ENCODE peak calls at places on chromosomes 12 and 14, in six cellular contexts. R, J, U, N, T and C are unnamed samples.
A peak's percentile ranks its signal among the peaks of the same experiment; 100 is the strongest.

GRCh38 chr14:93331375-93332031 is 1.3 kb downstream of the BTBD7 start:
- DNase-seq in J (no peak), U (no peak), N (no peak), T (no peak), R (no peak), C (no peak)

GRCh38 chr12:6229823-6230222 is 29.6 kb downstream of the CD9 start:
- DNase-seq in N (no peak), J (peak; percentile 32), T (no peak), U (no peak), R (no peak), C (no peak)

GRCh38 chr12:108495054-108495453 is 20.0 kb upstream of the FICD start:
- DNase-seq in J (peak; percentile 18), U (no peak), T (no peak), R (peak; percentile 77), N (peak; percentile 51), C (no peak)

GRCh38 chr12:132077322-132078100 is 66.6 kb downstream of the DDX51 start:
- DNase-seq in T (no peak), R (no peak), U (no peak), N (no peak), J (no peak), C (no peak)

GRCh38 chr12:6167327-6168280 is 32.6 kb upstream of the CD9 start:
- DNase-seq in T (peak; percentile 62), R (peak; percentile 70), J (peak; percentile 30), U (no peak), N (peak; percentile 82), C (no peak)

GRCh38 chr12:121238604-121239334 is 28.8 kb downstream of the P2RX4 start:
- DNase-seq in T (no peak), N (no peak), J (no peak), U (no peak), R (no peak), C (no peak)

GRCh38 chr12:114003286-114003685 is 37.2 kb upstream of the RBM19 start:
- DNase-seq in R (no peak), T (no peak), N (no peak), U (no peak), J (no peak), C (no peak)

GRCh38 chr14:87877877-87878276 is 115.1 kb downstream of the GALC start:
- DNase-seq in R (no peak), N (no peak), U (no peak), T (no peak), J (no peak), C (no peak)

GRCh38 chr12:7144414-7145120 is 14.4 kb downstream of the CLSTN3 start:
- DNase-seq in J (no peak), N (peak; percentile 18), U (no peak), R (peak; percentile 46), T (no peak), C (no peak)

GRCh38 chr12:124563401-124563800 is 4.0 kb downstream of the NCOR2 start:
- DNase-seq in R (no peak), T (no peak), U (no peak), N (no peak), J (no peak), C (no peak)

GRCh38 chr12:129790331-129790730 is 113.5 kb downstream of the TMEM132D start:
- DNase-seq in U (no peak), J (no peak), R (no peak), N (no peak), T (no peak), C (no peak)

GRCh38 chr14:54301349-54301748 is 95.5 kb upstream of the CDKN3 start:
- DNase-seq in R (no peak), N (no peak), J (no peak), U (no peak), T (no peak), C (no peak)

GRCh38 chr14:70139384-70139783 is 49.4 kb downstream of the SLC8A3 start:
- DNase-seq in J (no peak), T (peak; percentile 7), N (no peak), U (no peak), R (no peak), C (no peak)

GRCh38 chr12:63319386-63319785 is 168.4 kb upstream of the AVPR1A start:
- DNase-seq in U (no peak), N (peak; percentile 39), R (no peak), T (no peak), J (no peak), C (no peak)

GRCh38 chr14:55588259-55588699 is 8.3 kb downstream of the KTN1 start:
- DNase-seq in T (no peak), J (no peak), N (no peak), U (no peak), R (no peak), C (no peak)

GRCh38 chr12:123111498-123112165 is 39.3 kb downstream of the PITPNM2 start:
- DNase-seq in U (no peak), R (no peak), J (no peak), T (no peak), N (no peak), C (no peak)

GRCh38 chr12:107360033-107360432 is 266.7 kb upstream of the CRY1 start:
- DNase-seq in R (no peak), T (no peak), U (no peak), J (no peak), N (no peak), C (no peak)

GRCh38 chr14:45641541-45641940 is 388.5 kb upstream of the MIS18BP1 start:
- DNase-seq in U (no peak), T (no peak), N (no peak), R (no peak), J (no peak), C (no peak)

GRCh38 chr12:122665759-122666158 is 37.4 kb downstream of the HCAR2 start:
- DNase-seq in N (no peak), T (no peak), U (no peak), J (no peak), R (no peak), C (no peak)

GRCh38 chr12:111584959-111585358 is 14.2 kb downstream of the ATXN2 start:
- DNase-seq in J (no peak), T (no peak), N (no peak), R (no peak), U (no peak), C (no peak)

GRCh38 chr12:131830335-131831020 is 2.3 kb downstream of the MMP17 start:
- DNase-seq in U (no peak), T (no peak), J (peak; percentile 43), R (peak; percentile 87), N (peak; percentile 23), C (peak; percentile 68)

GRCh38 chr12:6465467-6466183 is 4.9 kb downstream of the VAMP1 start:
- DNase-seq in R (peak; percentile 55), J (peak; percentile 56), U (no peak), N (peak; percentile 54), T (no peak), C (peak; percentile 97)

GRCh38 chr12:106285993-106286392 is 16.5 kb upstream of the TCP11L2 start:
- DNase-seq in N (no peak), J (no peak), R (no peak), T (no peak), U (no peak), C (no peak)

GRCh38 chr14:92760524-92760805 is 12.0 kb upstream of the LGMN start:
- DNase-seq in R (no peak), U (no peak), T (no peak), N (peak; percentile 36), J (no peak), C (no peak)

GRCh38 chr12:1553987-1554982 is 40.1 kb downstream of the FBXL14 start:
- DNase-seq in R (no peak), N (no peak), U (no peak), T (peak; percentile 94), J (no peak), C (no peak)

GRCh38 chr14:51507556-51508511 is 143.9 kb upstream of the FRMD6 start:
- DNase-seq in J (no peak), T (no peak), N (no peak), U (no peak), R (no peak), C (no peak)

GRCh38 chr12:39145175-39145999 is 240.0 kb upstream of the CPNE8 start:
- DNase-seq in T (no peak), R (no peak), N (no peak), J (no peak), U (no peak), C (peak; percentile 42)

GRCh38 chr14:75369506-75369905 is 58.3 kb upstream of the JDP2 start:
- DNase-seq in R (no peak), J (no peak), N (no peak), U (no peak), T (no peak), C (no peak)

DNA sequence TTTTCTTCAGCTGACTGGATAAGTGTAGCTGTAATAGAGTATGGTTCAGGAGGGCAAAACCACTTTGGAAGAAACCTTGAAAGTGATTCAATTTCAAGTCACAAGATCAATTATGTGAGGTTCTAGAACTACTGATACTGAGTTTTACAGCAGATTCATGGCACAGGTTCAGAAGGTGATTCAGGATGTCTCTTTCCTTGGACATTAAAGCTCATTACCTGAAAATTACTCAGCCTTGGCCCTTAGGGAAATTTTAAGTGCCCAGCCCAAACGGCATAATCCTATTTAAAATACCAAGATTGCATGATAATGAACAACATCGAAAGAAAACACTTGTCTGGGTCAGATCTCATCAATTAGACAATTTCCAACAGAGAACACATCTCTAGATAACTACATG is 70.2 kb upstream of the SLC38A2 start:
- DNase-seq in U (no peak), J (no peak), R (no peak), T (no peak), N (peak; percentile 77), C (no peak)
- H3K4me1 ChIP-seq in U (no peaks in the 10 kb centered on the region), J (peaks cover 38% of the 10 kb centered on the region), R (no peaks in the 10 kb centered on the region), T (no peaks in the 10 kb centered on the region), N (peaks cover 95% of the 10 kb centered on the region), C (no peaks in the 10 kb centered on the region)

GRCh38 chr14:35159742-35160409 is 37.5 kb downstream of the PRORP start:
- DNase-seq in U (no peak), R (peak; percentile 16), N (peak; percentile 88), T (no peak), J (peak; percentile 94), C (no peak)
- TF ChIP-seq ZNF274 in U (no peak), R (no peak), N (no peak), T (no peak), J (no peak), C (no peak)

DNA sequence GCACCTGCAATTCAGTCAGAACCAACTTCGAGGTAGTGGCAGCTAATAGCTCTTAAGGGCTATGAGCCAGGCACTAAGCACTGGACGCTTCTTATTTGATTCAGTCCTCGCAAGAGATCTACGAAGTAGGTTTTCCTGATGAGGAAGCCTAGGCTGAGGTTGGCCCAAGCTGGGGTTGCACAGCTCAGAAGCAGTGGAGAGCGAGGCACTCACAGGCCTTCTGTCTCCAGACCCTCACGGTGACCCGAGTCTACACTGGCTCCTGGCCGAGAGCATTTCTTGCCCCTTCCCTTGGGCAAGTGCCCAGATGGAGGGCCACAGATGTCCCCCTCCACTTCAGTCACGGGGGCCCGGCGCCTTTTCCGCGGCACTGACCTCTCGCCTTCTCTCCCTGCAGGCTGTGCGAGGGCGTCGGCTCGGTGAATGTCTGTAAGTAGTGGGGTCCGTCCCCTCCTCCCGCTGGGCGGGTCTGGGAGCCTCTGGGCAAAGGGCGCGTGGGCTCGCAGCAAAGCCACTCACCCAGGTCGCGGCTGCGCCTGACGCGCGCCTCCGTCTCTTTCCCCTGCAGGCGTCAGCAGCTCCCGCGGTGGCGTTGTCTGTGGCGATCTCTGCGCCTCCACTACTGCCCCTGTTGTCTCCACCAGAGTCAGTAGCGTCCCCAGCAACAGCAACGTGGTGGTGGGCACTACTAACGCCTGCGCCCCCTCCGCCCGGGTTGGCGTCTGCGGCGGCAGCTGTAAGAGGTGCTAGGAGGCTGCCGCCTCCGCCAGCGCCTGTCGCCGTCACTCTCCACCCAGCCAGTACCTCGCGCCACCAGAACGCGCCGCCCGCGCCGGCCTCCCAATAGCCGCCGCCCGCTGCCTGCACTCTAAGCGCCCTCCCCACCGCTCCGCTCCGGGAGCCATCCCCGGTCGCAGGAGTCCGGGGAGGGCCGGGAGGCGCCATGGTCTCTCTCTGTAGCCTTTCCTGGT is 13.1 kb downstream of the KRT83 start:
- DNase-seq in N (peak; percentile 24), J (no peak), R (no peak), T (no peak), U (peak; percentile 23), C (peak; percentile 52)
- H3K4me3 ChIP-seq in N (peak overlapping the region; percentile 58), J (peak overlapping the region; percentile 44), R (no peak overlapping the region), T (no peak overlapping the region), U (peak overlapping the region; percentile 39), C (peak overlapping the region; percentile 57)

GRCh38 chr12:104575442-104575841 is 118.7 kb downstream of the CHST11 start:
- DNase-seq in T (no peak), N (no peak), U (no peak), R (no peak), J (no peak), C (no peak)
- H3K4me1 ChIP-seq in T (peaks cover 44% of the 10 kb centered on the region), N (peaks cover 38% of the 10 kb centered on the region), U (no peaks in the 10 kb centered on the region), R (peaks cover 11% of the 10 kb centered on the region), J (no peaks in the 10 kb centered on the region), C (peaks cover 7% of the 10 kb centered on the region)